ENCODE peak calls at places on chromosomes 5 and 9, in six cellular contexts. One of them, this sample, is unnamed.

GRCh38 chr9:124066783-124067563 is 55.4 kb downstream of the LHX2 start:
- DNase-seq in stimulated activated CD8-positive, alpha-beta memory T cell treated with anti-CD3 and anti-CD28 coated beads, Interleukin-12 subunit alpha, Interleukin-12 subunit beta, amount 100 ng/mL, for 1 hour: no peak
- DNase-seq in posterior cingulate gyrus: no peak
- DNase-seq in left ventricle myocardium superior: no peak
- DNase-seq in GM12891: no peak
- DNase-seq in activated T-cell treated with anti-CD3 and anti-CD28 coated beads, Interleukin-2, amount 50 U/mL, for 1 hour: no peak
- DNase-seq in this sample: no peak

GRCh38 chr5:6328173-6328572 is 50.2 kb downstream of the MED10 start:
- DNase-seq in stimulated activated CD8-positive, alpha-beta memory T cell treated with anti-CD3 and anti-CD28 coated beads, Interleukin-12 subunit alpha, Interleukin-12 subunit beta, amount 100 ng/mL, for 1 hour: no peak
- DNase-seq in posterior cingulate gyrus: no peak
- DNase-seq in left ventricle myocardium superior: peak; percentile 35
- DNase-seq in GM12891: no peak
- DNase-seq in activated T-cell treated with anti-CD3 and anti-CD28 coated beads, Interleukin-2, amount 50 U/mL, for 1 hour: no peak
- DNase-seq in this sample: no peak

GRCh38 chr9:14170392-14170931 is 143.5 kb downstream of the NFIB start:
- DNase-seq in stimulated activated CD8-positive, alpha-beta memory T cell treated with anti-CD3 and anti-CD28 coated beads, Interleukin-12 subunit alpha, Interleukin-12 subunit beta, amount 100 ng/mL, for 1 hour: no peak
- DNase-seq in posterior cingulate gyrus: no peak
- DNase-seq in activated T-cell treated with anti-CD3 and anti-CD28 coated beads, Interleukin-2, amount 50 U/mL, for 1 hour: no peak
- DNase-seq in GM12891: no peak
- DNase-seq in left ventricle myocardium superior: no peak
- DNase-seq in this sample: no peak

GRCh38 chr5:83837261-83837894 is 116.7 kb upstream of the HAPLN1 start:
- DNase-seq in posterior cingulate gyrus: no peak
- DNase-seq in GM12891: no peak
- DNase-seq in stimulated activated CD8-positive, alpha-beta memory T cell treated with anti-CD3 and anti-CD28 coated beads, Interleukin-12 subunit alpha, Interleukin-12 subunit beta, amount 100 ng/mL, for 1 hour: no peak
- DNase-seq in activated T-cell treated with anti-CD3 and anti-CD28 coated beads, Interleukin-2, amount 50 U/mL, for 1 hour: no peak
- DNase-seq in left ventricle myocardium superior: no peak
- DNase-seq in this sample: no peak

GRCh38 chr9:20623021-20623747 is 885 bp upstream of the MLLT3 start:
- DNase-seq in left ventricle myocardium superior: peak; percentile 63
- DNase-seq in stimulated activated CD8-positive, alpha-beta memory T cell treated with anti-CD3 and anti-CD28 coated beads, Interleukin-12 subunit alpha, Interleukin-12 subunit beta, amount 100 ng/mL, for 1 hour: peak; percentile 29
- DNase-seq in activated T-cell treated with anti-CD3 and anti-CD28 coated beads, Interleukin-2, amount 50 U/mL, for 1 hour: peak; percentile 74
- DNase-seq in posterior cingulate gyrus: no peak
- DNase-seq in GM12891: no peak
- DNase-seq in this sample: no peak

GRCh38 chr9:135826188-135826545 is 81.2 kb downstream of the CAMSAP1 start:
- DNase-seq in posterior cingulate gyrus: no peak
- DNase-seq in stimulated activated CD8-positive, alpha-beta memory T cell treated with anti-CD3 and anti-CD28 coated beads, Interleukin-12 subunit alpha, Interleukin-12 subunit beta, amount 100 ng/mL, for 1 hour: no peak
- DNase-seq in GM12891: no peak
- DNase-seq in activated T-cell treated with anti-CD3 and anti-CD28 coated beads, Interleukin-2, amount 50 U/mL, for 1 hour: no peak
- DNase-seq in left ventricle myocardium superior: no peak
- DNase-seq in this sample: no peak

GRCh38 chr5:123001801-123002200 is 34.7 kb downstream of the PPIC start:
- DNase-seq in activated T-cell treated with anti-CD3 and anti-CD28 coated beads, Interleukin-2, amount 50 U/mL, for 1 hour: no peak
- DNase-seq in posterior cingulate gyrus: no peak
- DNase-seq in left ventricle myocardium superior: no peak
- DNase-seq in stimulated activated CD8-positive, alpha-beta memory T cell treated with anti-CD3 and anti-CD28 coated beads, Interleukin-12 subunit alpha, Interleukin-12 subunit beta, amount 100 ng/mL, for 1 hour: no peak
- DNase-seq in GM12891: no peak
- DNase-seq in this sample: no peak

GRCh38 chr5:1515311-1515920 is 8.3 kb downstream of the LPCAT1 start:
- DNase-seq in GM12891: no peak
- DNase-seq in left ventricle myocardium superior: peak; percentile 19
- DNase-seq in posterior cingulate gyrus: peak; percentile 9
- DNase-seq in stimulated activated CD8-positive, alpha-beta memory T cell treated with anti-CD3 and anti-CD28 coated beads, Interleukin-12 subunit alpha, Interleukin-12 subunit beta, amount 100 ng/mL, for 1 hour: no peak
- DNase-seq in activated T-cell treated with anti-CD3 and anti-CD28 coated beads, Interleukin-2, amount 50 U/mL, for 1 hour: peak; percentile 12
- DNase-seq in this sample: peak; percentile 44

GRCh38 chr5:1402611-1403255 is 42.5 kb downstream of the SLC6A3 start:
- DNase-seq in stimulated activated CD8-positive, alpha-beta memory T cell treated with anti-CD3 and anti-CD28 coated beads, Interleukin-12 subunit alpha, Interleukin-12 subunit beta, amount 100 ng/mL, for 1 hour: no peak
- DNase-seq in left ventricle myocardium superior: peak; percentile 17
- DNase-seq in activated T-cell treated with anti-CD3 and anti-CD28 coated beads, Interleukin-2, amount 50 U/mL, for 1 hour: peak; percentile 3
- DNase-seq in posterior cingulate gyrus: peak; percentile 19
- DNase-seq in GM12891: no peak
- DNase-seq in this sample: peak; percentile 27

GRCh38 chr9:93267091-93267541 is 83.2 kb downstream of the WNK2 start:
- DNase-seq in posterior cingulate gyrus: no peak
- DNase-seq in stimulated activated CD8-positive, alpha-beta memory T cell treated with anti-CD3 and anti-CD28 coated beads, Interleukin-12 subunit alpha, Interleukin-12 subunit beta, amount 100 ng/mL, for 1 hour: no peak
- DNase-seq in activated T-cell treated with anti-CD3 and anti-CD28 coated beads, Interleukin-2, amount 50 U/mL, for 1 hour: no peak
- DNase-seq in left ventricle myocardium superior: peak; percentile 25
- DNase-seq in GM12891: peak; percentile 11
- DNase-seq in this sample: no peak

GRCh38 chr9:78326564-78326963 is 29.6 kb downstream of the PSAT1 start:
- DNase-seq in activated T-cell treated with anti-CD3 and anti-CD28 coated beads, Interleukin-2, amount 50 U/mL, for 1 hour: no peak
- DNase-seq in GM12891: no peak
- DNase-seq in left ventricle myocardium superior: no peak
- DNase-seq in stimulated activated CD8-positive, alpha-beta memory T cell treated with anti-CD3 and anti-CD28 coated beads, Interleukin-12 subunit alpha, Interleukin-12 subunit beta, amount 100 ng/mL, for 1 hour: no peak
- DNase-seq in posterior cingulate gyrus: no peak
- DNase-seq in this sample: no peak

GRCh38 chr9:5869315-5870019 is 21.2 kb upstream of the MLANA start:
- DNase-seq in left ventricle myocardium superior: no peak
- DNase-seq in activated T-cell treated with anti-CD3 and anti-CD28 coated beads, Interleukin-2, amount 50 U/mL, for 1 hour: peak; percentile 30
- DNase-seq in stimulated activated CD8-positive, alpha-beta memory T cell treated with anti-CD3 and anti-CD28 coated beads, Interleukin-12 subunit alpha, Interleukin-12 subunit beta, amount 100 ng/mL, for 1 hour: no peak
- DNase-seq in posterior cingulate gyrus: no peak
- DNase-seq in GM12891: peak; percentile 27
- DNase-seq in this sample: no peak

GRCh38 chr9:37761511-37761910 is 7.9 kb downstream of the TRMT10B start:
- DNase-seq in posterior cingulate gyrus: no peak
- DNase-seq in GM12891: no peak
- DNase-seq in activated T-cell treated with anti-CD3 and anti-CD28 coated beads, Interleukin-2, amount 50 U/mL, for 1 hour: no peak
- DNase-seq in stimulated activated CD8-positive, alpha-beta memory T cell treated with anti-CD3 and anti-CD28 coated beads, Interleukin-12 subunit alpha, Interleukin-12 subunit beta, amount 100 ng/mL, for 1 hour: no peak
- DNase-seq in left ventricle myocardium superior: no peak
- DNase-seq in this sample: no peak

GRCh38 chr9:5450360-5451051 is at the start of gene CD274:
- DNase-seq in stimulated activated CD8-positive, alpha-beta memory T cell treated with anti-CD3 and anti-CD28 coated beads, Interleukin-12 subunit alpha, Interleukin-12 subunit beta, amount 100 ng/mL, for 1 hour: peak; percentile 52
- DNase-seq in activated T-cell treated with anti-CD3 and anti-CD28 coated beads, Interleukin-2, amount 50 U/mL, for 1 hour: peak; percentile 83
- DNase-seq in GM12891: no peak
- DNase-seq in left ventricle myocardium superior: peak; percentile 96
- DNase-seq in posterior cingulate gyrus: peak; percentile 80
- DNase-seq in this sample: peak; percentile 64

GRCh38 chr5:139650031-139650688 is 2.0 kb downstream of the CXXC5 start:
- DNase-seq in stimulated activated CD8-positive, alpha-beta memory T cell treated with anti-CD3 and anti-CD28 coated beads, Interleukin-12 subunit alpha, Interleukin-12 subunit beta, amount 100 ng/mL, for 1 hour: no peak
- DNase-seq in posterior cingulate gyrus: no peak
- DNase-seq in activated T-cell treated with anti-CD3 and anti-CD28 coated beads, Interleukin-2, amount 50 U/mL, for 1 hour: peak; percentile 47
- DNase-seq in GM12891: no peak
- DNase-seq in left ventricle myocardium superior: peak; percentile 74
- DNase-seq in this sample: no peak

GRCh38 chr9:83401328-83401895 is 136.8 kb downstream of the FRMD3 start:
- DNase-seq in stimulated activated CD8-positive, alpha-beta memory T cell treated with anti-CD3 and anti-CD28 coated beads, Interleukin-12 subunit alpha, Interleukin-12 subunit beta, amount 100 ng/mL, for 1 hour: no peak
- DNase-seq in GM12891: no peak
- DNase-seq in posterior cingulate gyrus: no peak
- DNase-seq in left ventricle myocardium superior: no peak
- DNase-seq in activated T-cell treated with anti-CD3 and anti-CD28 coated beads, Interleukin-2, amount 50 U/mL, for 1 hour: no peak
- DNase-seq in this sample: no peak

GRCh38 chr5:99037668-99038067 is 108.9 kb upstream of the CHD1 start:
- DNase-seq in left ventricle myocardium superior: no peak
- DNase-seq in GM12891: no peak
- DNase-seq in posterior cingulate gyrus: no peak
- DNase-seq in stimulated activated CD8-positive, alpha-beta memory T cell treated with anti-CD3 and anti-CD28 coated beads, Interleukin-12 subunit alpha, Interleukin-12 subunit beta, amount 100 ng/mL, for 1 hour: peak; percentile 39
- DNase-seq in activated T-cell treated with anti-CD3 and anti-CD28 coated beads, Interleukin-2, amount 50 U/mL, for 1 hour: peak; percentile 58
- DNase-seq in this sample: no peak

GRCh38 chr9:127397722-127398647 is 1.0 kb downstream of the SLC2A8 start:
- DNase-seq in left ventricle myocardium superior: peak; percentile 69
- DNase-seq in posterior cingulate gyrus: no peak
- DNase-seq in activated T-cell treated with anti-CD3 and anti-CD28 coated beads, Interleukin-2, amount 50 U/mL, for 1 hour: peak; percentile 60
- DNase-seq in GM12891: peak; percentile 29
- DNase-seq in stimulated activated CD8-positive, alpha-beta memory T cell treated with anti-CD3 and anti-CD28 coated beads, Interleukin-12 subunit alpha, Interleukin-12 subunit beta, amount 100 ng/mL, for 1 hour: no peak
- DNase-seq in this sample: no peak

GRCh38 chr5:61299254-61299653 is 32.8 kb upstream of the ZSWIM6 start:
- DNase-seq in stimulated activated CD8-positive, alpha-beta memory T cell treated with anti-CD3 and anti-CD28 coated beads, Interleukin-12 subunit alpha, Interleukin-12 subunit beta, amount 100 ng/mL, for 1 hour: no peak
- DNase-seq in left ventricle myocardium superior: no peak
- DNase-seq in activated T-cell treated with anti-CD3 and anti-CD28 coated beads, Interleukin-2, amount 50 U/mL, for 1 hour: no peak
- DNase-seq in posterior cingulate gyrus: no peak
- DNase-seq in GM12891: no peak
- DNase-seq in this sample: no peak

GRCh38 chr5:73256462-73257260 is 83.7 kb downstream of the TMEM174 start:
- DNase-seq in activated T-cell treated with anti-CD3 and anti-CD28 coated beads, Interleukin-2, amount 50 U/mL, for 1 hour: no peak
- DNase-seq in left ventricle myocardium superior: no peak
- DNase-seq in posterior cingulate gyrus: no peak
- DNase-seq in GM12891: no peak
- DNase-seq in stimulated activated CD8-positive, alpha-beta memory T cell treated with anti-CD3 and anti-CD28 coated beads, Interleukin-12 subunit alpha, Interleukin-12 subunit beta, amount 100 ng/mL, for 1 hour: no peak
- DNase-seq in this sample: no peak

GRCh38 chr5:124619121-124619520 is 127.3 kb downstream of the ZNF608 start:
- DNase-seq in left ventricle myocardium superior: no peak
- DNase-seq in posterior cingulate gyrus: no peak
- DNase-seq in GM12891: no peak
- DNase-seq in activated T-cell treated with anti-CD3 and anti-CD28 coated beads, Interleukin-2, amount 50 U/mL, for 1 hour: no peak
- DNase-seq in stimulated activated CD8-positive, alpha-beta memory T cell treated with anti-CD3 and anti-CD28 coated beads, Interleukin-12 subunit alpha, Interleukin-12 subunit beta, amount 100 ng/mL, for 1 hour: no peak
- DNase-seq in this sample: no peak

This sample was measured in CD14-positive monocyte.